ENCODE peak calls at places on chromosome 2, in eight cellular contexts. M, V, Y, E, C, O, J and R are unnamed samples.

GRCh38 chr2:160319700-160320099 is 119.6 kb upstream of the ITGB6 start:
- DNase-seq in M (no peak), V (no peak), Y (no peak), E (no peak), C (no peak), O (no peak), J (no peak), R (no peak)

GRCh38 chr2:85976106-85976920 is 87.5 kb upstream of the ST3GAL5 start:
- DNase-seq in M (no peak), V (no peak), Y (peak; percentile 31), E (no peak), C (no peak), O (no peak), J (no peak), R (no peak)

GRCh38 chr2:143451622-143452021 is 322.4 kb downstream of the ARHGAP15 start:
- DNase-seq in M (no peak), V (no peak), Y (no peak), E (peak; percentile 35), C (no peak), O (no peak), J (peak; percentile 41), R (no peak)

GRCh38 chr2:85278361-85278760 is 49.4 kb downstream of the TGOLN2 start:
- DNase-seq in M (no peak), V (no peak), Y (no peak), E (peak; percentile 68), C (no peak), O (no peak), J (peak; percentile 84), R (no peak)

GRCh38 chr2:182718459-182718858 is 2.4 kb downstream of the DNAJC10 start:
- DNase-seq in M (no peak), V (no peak), Y (no peak), E (no peak), C (no peak), O (no peak), J (no peak), R (no peak)

GRCh38 chr2:129006135-129006885 is 687.6 kb upstream of the HS6ST1 start:
- DNase-seq in M (no peak), V (no peak), Y (no peak), E (no peak), C (no peak), O (no peak), J (no peak), R (no peak)

GRCh38 chr2:20561703-20562454 is 89.0 kb downstream of the HS1BP3 start:
- DNase-seq in M (peak; percentile 11), V (no peak), Y (no peak), E (peak; percentile 91), C (no peak), O (no peak), J (peak; percentile 81), R (no peak)

GRCh38 chr2:200335657-200336056 is 29.2 kb downstream of the SPATS2L start:
- DNase-seq in M (no peak), V (no peak), Y (no peak), E (no peak), C (no peak), O (no peak), J (no peak), R (no peak)

GRCh38 chr2:46394649-46395510 is 84.5 kb upstream of the TMEM247 start:
- DNase-seq in M (no peak), V (no peak), Y (no peak), E (no peak), C (no peak), O (no peak), J (no peak), R (no peak)

GRCh38 chr2:56654936-56655335 is 471.1 kb downstream of the CCDC85A start:
- DNase-seq in M (no peak), V (no peak), Y (no peak), E (peak; percentile 3), C (no peak), O (no peak), J (no peak), R (no peak)

GRCh38 chr2:159903404-159904126 is 105.6 kb upstream of the CD302 start:
- DNase-seq in M (peak; percentile 14), V (peak; percentile 49), Y (peak; percentile 46), E (peak; percentile 61), C (no peak), O (peak; percentile 58), J (no peak), R (peak; percentile 34)

GRCh38 chr2:176752295-176752694 is 460.3 kb upstream of the HNRNPA3 start:
- DNase-seq in M (no peak), V (no peak), Y (no peak), E (no peak), C (no peak), O (no peak), J (no peak), R (no peak)

GRCh38 chr2:218732761-218733158 is 22.1 kb downstream of the TTLL4 start:
- DNase-seq in M (no peak), V (no peak), Y (no peak), E (peak; percentile 35), C (no peak), O (no peak), J (peak; percentile 49), R (no peak)

GRCh38 chr2:30026091-30027055 is 105.0 kb upstream of the ALK start:
- DNase-seq in M (no peak), V (no peak), Y (peak; percentile 43), E (peak; percentile 97), C (peak; percentile 43), O (no peak), J (peak; percentile 22), R (no peak)

GRCh38 chr2:96393989-96394761 is 58.6 kb downstream of the NCAPH start:
- DNase-seq in M (no peak), V (no peak), Y (no peak), E (no peak), C (peak; percentile 46), O (no peak), J (no peak), R (no peak)

DNA sequence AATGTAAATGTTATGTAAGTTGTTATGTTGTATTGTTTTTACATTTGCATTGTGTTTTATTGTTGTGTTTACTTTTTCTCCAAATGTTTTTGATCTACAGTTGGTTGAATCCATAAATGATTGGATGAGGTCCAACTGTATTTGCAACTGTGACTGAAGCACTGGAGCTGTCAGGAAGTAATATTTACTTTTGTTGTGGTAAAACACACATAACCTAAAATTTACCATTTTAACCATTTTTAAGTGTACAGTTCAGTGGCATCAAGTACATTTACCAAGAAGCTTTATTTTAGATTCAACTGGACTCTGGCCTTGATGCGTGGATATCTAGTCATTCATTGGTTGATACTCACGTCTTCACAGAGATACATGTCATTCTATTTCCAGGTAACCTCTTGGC is 181.8 kb downstream of the THADA start:
- DNase-seq in M (no peak), V (no peak), Y (no peak), E (no peak), C (no peak), O (no peak), J (no peak), R (no peak)
- H3K27ac ChIP-seq in M (peak overlapping the region; percentile 80), V (no peak overlapping the region), Y (no peak overlapping the region), E (no peak overlapping the region), C (no peak overlapping the region), O (no peak overlapping the region), J (no peak overlapping the region), R (no peak overlapping the region)

DNA sequence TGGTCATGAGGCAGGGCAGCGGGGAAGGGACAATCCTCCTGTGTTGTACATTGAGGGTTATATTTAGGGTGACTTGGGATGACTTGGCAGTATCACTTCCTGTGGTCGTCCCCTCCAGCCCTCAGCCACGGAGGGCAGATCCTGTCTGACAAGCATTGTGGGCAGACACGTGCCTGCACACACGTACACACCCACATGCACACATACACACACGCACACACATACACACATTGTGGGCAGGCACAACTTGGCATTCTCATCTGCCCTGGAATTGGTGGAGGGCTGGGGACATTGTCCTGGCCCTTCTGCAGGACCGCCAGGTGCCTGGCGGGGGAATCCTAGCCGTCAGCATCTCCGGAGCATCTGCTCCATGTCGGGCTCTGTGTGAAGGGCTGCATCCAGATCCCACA is 47.6 kb downstream of the ODC1 start:
- DNase-seq in M (no peak), V (peak; percentile 75), Y (no peak), E (no peak), C (no peak), O (no peak), J (no peak), R (peak; percentile 77)
- H3K27ac ChIP-seq in M (peak overlapping the region; percentile 79), V (peak overlapping the region; percentile 82), Y (peak overlapping the region; percentile 67), E (no peak overlapping the region), C (no peak overlapping the region), O (peak overlapping the region; percentile 13), J (no peak overlapping the region), R (peak overlapping the region; percentile 61)

GRCh38 chr2:216149741-216150140 is 40.6 kb downstream of the XRCC5 start:
- DNase-seq in M (no peak), V (no peak), Y (no peak), E (peak; percentile 58), C (no peak), O (no peak), J (peak; percentile 70), R (no peak)

GRCh38 chr2:216146573-216146972 is 37.4 kb downstream of the XRCC5 start:
- DNase-seq in M (no peak), V (no peak), Y (no peak), E (no peak), C (no peak), O (no peak), J (no peak), R (no peak)

GRCh38 chr2:216144857-216145256 is 35.7 kb downstream of the XRCC5 start:
- DNase-seq in M (no peak), V (no peak), Y (no peak), E (no peak), C (no peak), O (no peak), J (no peak), R (no peak)

GRCh38 chr2:216148983-216149382 is 39.8 kb downstream of the XRCC5 start:
- DNase-seq in M (no peak), V (no peak), Y (no peak), E (no peak), C (no peak), O (no peak), J (no peak), R (no peak)

DNA sequence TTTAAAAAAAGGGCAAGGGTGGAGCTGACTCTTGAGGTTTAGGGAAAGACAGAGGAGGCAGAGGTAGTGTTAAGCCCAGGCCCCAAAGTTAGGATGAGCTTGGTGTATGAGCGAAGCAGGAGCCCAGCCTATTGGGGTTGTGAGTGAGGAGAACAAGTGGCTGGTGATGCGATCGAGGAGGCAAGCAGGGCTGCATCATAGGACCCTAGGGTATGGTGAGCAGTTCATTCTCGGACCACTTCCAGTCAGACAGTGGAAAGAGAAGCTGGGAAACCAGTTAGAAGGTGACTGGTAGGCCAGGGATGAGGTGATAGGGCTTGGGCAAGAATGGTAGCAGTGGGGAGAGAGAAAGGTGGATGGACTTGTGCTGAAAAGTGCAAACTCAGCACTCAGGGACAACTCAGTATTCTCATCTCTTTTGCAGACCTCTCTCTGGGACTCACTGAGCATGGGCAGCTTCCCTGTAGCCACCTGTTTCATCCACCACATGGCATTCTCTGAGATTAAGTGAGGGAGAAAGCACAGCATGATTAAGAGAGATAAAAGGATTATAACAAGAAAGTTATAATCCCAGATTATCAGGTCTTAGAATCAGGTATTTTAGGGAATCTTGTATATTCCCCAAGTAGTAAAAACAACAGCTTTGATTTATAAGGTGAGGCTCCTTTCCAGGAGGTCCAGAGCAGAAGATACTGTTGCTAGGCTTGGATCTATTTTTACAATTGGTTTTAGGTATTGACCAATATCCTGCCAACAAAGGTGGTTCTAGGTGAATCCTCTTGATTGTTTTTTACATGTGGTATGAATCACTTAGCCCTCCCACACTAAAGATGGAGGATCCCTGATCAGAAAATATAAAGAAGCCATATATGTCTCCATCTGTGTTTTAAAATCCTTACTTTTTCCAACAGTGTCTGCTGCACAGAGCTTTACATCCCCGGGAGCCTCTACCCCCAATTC is 38.3 kb downstream of the XRCC5 start:
- DNase-seq in M (no peak), V (no peak), Y (no peak), E (no peak), C (no peak), O (no peak), J (no peak), R (no peak)
- H3K27ac ChIP-seq in M (no peak overlapping the region), V (no peak overlapping the region), Y (no peak overlapping the region), E (no peak overlapping the region), C (no peak overlapping the region), O (no peak overlapping the region), J (no peak overlapping the region), R (no peak overlapping the region)

GRCh38 chr2:235866373-235866772 is 301.8 kb downstream of the GBX2 start:
- DNase-seq in M (no peak), V (no peak), Y (no peak), E (no peak), C (no peak), O (no peak), J (peak; percentile 16), R (no peak)
- H3K27ac ChIP-seq in M (no peak overlapping the region), V (no peak overlapping the region), Y (no peak overlapping the region), E (no peak overlapping the region), C (no peak overlapping the region), O (no peak overlapping the region), J (no peak overlapping the region), R (no peak overlapping the region)